ENCODE peak calls at places on chromosome 21, in six cellular contexts. R is upper lobe of left lung, Z is IMR-90, G is fibroblast of pulmonary artery, X is AG09319, O is HFFc6. E is an unnamed sample.

GRCh38 chr21:39127506-39127905 is 55.7 kb downstream of the PSMG1 start:
- DNase-seq in Z (no peak), O (no peak), G (no peak), R (no peak), X (no peak), E (no peak)

GRCh38 chr21:32888971-32889370 is 117.4 kb upstream of the PAXBP1 start:
- DNase-seq in R (no peak), O (peak), Z (no peak), G (no peak), X (no peak), E (no peak)

GRCh38 chr21:15659768-15660423 is 69.9 kb upstream of the USP25 start:
- DNase-seq in G (no peak), Z (no peak), R (no peak), X (no peak), O (peak), E (no peak)

GRCh38 chr21:27796106-27796505 is 829.2 kb upstream of the ADAMTS5 start:
- DNase-seq in R (no peak), O (no peak), Z (peak), X (peak), G (peak), E (no peak)

GRCh38 chr21:29114765-29115164 is 15.7 kb upstream of the MAP3K7CL start:
- DNase-seq in G (peak), R (no peak), Z (peak), O (peak), X (peak), E (no peak)

GRCh38 chr21:32726742-32727477 is 903 bp downstream of the SYNJ1 start:
- DNase-seq in G (peak), X (no peak), R (peak), Z (peak), O (no peak), E (no peak)

GRCh38 chr21:32457360-32457840 is 44.9 kb downstream of the EVA1C start:
- DNase-seq in O (no peak), Z (peak), R (peak), X (no peak), G (peak), E (no peak)

GRCh38 chr21:29215709-29216108 is 83.0 kb upstream of the BACH1 start:
- DNase-seq in X (no peak), Z (peak), O (no peak), G (no peak), R (no peak), E (no peak)

GRCh38 chr21:29382029-29382654 is 83.4 kb downstream of the BACH1 start:
- DNase-seq in G (peak), Z (peak), X (no peak), O (peak), R (no peak), E (no peak)

GRCh38 chr21:29182674-29183073 is 52.2 kb downstream of the MAP3K7CL start:
- DNase-seq in O (no peak), Z (peak), G (no peak), X (no peak), R (no peak), E (no peak)

GRCh38 chr21:26814374-26814773 is 30.8 kb downstream of the ADAMTS1 start:
- DNase-seq in R (no peak), G (peak), Z (peak), O (no peak), X (no peak), E (no peak)

GRCh38 chr21:37006521-37007291 is at the start of gene RIPPLY3:
- DNase-seq in O (no peak), R (no peak), G (peak), Z (no peak), X (no peak), E (no peak)

GRCh38 chr21:32426592-32427051 is 14.1 kb downstream of the EVA1C start:
- DNase-seq in X (no peak), R (no peak), O (no peak), Z (peak), G (peak), E (no peak)

GRCh38 chr21:36806103-36806502 is 107.2 kb downstream of the SIM2 start:
- DNase-seq in X (no peak), Z (peak), O (no peak), R (no peak), G (peak), E (no peak)

GRCh38 chr21:31164713-31165694 is 126.7 kb upstream of the KRTAP19-8 start:
- DNase-seq in O (no peak), R (no peak), Z (no peak), X (no peak), G (no peak), E (no peak)

GRCh38 chr21:37915516-37915915 is 741 bp downstream of the KCNJ6 start:
- DNase-seq in Z (no peak), O (no peak), G (no peak), R (no peak), X (no peak), E (no peak)

GRCh38 chr21:33116669-33117267 is 46.8 kb downstream of the OLIG1 start:
- DNase-seq in Z (no peak), X (no peak), G (no peak), R (no peak), O (no peak), E (no peak)

GRCh38 chr21:15446193-15446592 is 283.6 kb upstream of the USP25 start:
- DNase-seq in G (no peak), X (no peak), O (no peak), R (peak), Z (no peak), E (no peak)

GRCh38 chr21:33031562-33031961 is 5.8 kb downstream of the OLIG2 start:
- DNase-seq in Z (no peak), G (no peak), O (no peak), X (no peak), R (no peak), E (no peak)

GRCh38 chr21:16535100-16535418 is 805.3 kb downstream of the USP25 start:
- DNase-seq in O (peak), Z (peak), R (peak), G (peak), X (peak), E (no peak)

DNA sequence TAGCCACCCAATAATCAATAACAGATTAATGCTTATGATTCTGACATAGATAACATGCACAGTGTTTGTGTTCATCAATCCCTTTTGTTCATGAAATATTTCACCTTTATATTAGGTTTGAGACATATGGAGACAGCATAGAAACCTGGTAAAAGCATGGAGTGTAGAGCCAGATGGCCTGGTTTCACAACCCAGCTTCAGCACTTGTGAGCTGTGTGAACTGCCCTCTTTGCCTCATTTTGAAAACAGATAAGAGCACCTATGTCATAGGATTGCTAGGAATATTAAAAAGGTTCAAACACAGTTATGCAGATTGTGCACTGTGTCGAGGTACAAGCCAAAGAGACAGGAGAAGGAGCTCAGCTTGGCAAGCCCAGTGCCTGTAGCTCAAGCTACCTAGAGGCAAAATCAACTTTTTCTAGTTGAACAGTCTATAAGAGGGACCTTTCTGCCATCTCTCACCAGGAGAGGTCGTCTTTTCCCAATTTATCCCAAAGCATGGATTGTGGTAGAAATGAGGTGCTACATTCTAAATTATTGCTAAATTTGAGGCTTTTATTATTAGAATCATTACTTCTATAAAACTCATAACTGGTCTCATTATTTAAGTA is 5.0 kb downstream of the CHODL start:
- DNase-seq in O (no peak), Z (no peak), X (no peak), R (no peak), G (no peak), E (no peak)
- TF ChIP-seq CTCF in O (no peak), Z (no peak), X (no peak), R (no peak), G (no peak), E (no peak)

DNA sequence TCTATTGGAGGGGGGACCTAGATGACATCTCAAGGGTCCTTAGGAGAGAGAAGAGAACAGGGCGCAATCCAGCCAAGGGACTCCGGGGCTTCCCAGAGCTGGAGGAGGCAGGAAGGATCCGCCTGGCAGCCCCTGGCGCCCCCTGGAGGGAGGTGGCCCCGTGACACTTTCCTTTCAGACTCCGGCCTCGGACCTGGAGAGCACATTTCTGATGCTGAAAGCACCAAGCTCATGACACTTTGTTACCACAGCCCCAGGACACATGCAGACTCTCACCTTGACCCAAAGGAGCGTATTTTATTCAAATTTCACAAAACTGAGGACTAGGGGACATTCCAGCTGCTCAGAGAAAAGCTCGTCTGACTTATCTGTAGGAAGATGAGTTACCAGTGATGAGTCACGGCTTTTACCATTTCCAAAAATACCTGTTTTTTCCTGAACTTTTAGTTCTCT is 21.4 kb upstream of the POFUT2 start:
- DNase-seq in G (peak), X (no peak), Z (peak), R (peak), O (no peak), E (no peak)
- TF ChIP-seq CTCF in G (peak), X (peak), Z (peak), R (peak), O (peak), E (peak)

GRCh38 chr21:35437941-35438340 is 388.8 kb upstream of the RUNX1 start:
- DNase-seq in X (no peak), R (no peak), G (no peak), O (no peak), Z (no peak), E (no peak)

GRCh38 chr21:35438643-35439404 is 389.7 kb upstream of the RUNX1 start:
- DNase-seq in X (no peak), R (no peak), G (peak), Z (peak), O (no peak), E (no peak)

GRCh38 chr21:35441868-35442582 is 392.9 kb upstream of the RUNX1 start:
- DNase-seq in G (no peak), Z (no peak), O (no peak), X (no peak), R (no peak), E (no peak)

DNA sequence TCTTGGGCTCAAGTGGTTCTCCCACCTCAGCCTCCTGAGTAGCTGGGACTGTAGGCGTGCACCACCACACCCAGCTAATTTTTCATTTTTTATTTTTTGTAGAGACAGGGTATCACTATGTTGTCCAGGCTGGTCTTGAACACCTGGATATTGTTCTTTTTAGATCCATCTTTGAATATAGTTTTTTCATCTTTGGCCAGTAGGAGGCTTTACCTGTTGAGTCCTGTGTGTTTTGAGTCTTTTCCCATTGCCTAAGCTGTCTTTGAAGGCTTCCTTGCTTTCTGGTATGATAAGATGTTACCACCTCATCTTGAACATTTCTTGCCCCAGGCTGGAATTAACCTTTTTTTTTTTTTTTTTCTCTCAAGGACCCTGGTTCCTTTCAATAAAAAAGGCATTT is 387.8 kb upstream of the RUNX1 start:
- DNase-seq in R (no peak), G (no peak), O (no peak), Z (no peak), X (no peak), E (no peak)
- TF ChIP-seq CTCF in R (no peak), G (no peak), O (peak), Z (no peak), X (no peak), E (peak)

DNA sequence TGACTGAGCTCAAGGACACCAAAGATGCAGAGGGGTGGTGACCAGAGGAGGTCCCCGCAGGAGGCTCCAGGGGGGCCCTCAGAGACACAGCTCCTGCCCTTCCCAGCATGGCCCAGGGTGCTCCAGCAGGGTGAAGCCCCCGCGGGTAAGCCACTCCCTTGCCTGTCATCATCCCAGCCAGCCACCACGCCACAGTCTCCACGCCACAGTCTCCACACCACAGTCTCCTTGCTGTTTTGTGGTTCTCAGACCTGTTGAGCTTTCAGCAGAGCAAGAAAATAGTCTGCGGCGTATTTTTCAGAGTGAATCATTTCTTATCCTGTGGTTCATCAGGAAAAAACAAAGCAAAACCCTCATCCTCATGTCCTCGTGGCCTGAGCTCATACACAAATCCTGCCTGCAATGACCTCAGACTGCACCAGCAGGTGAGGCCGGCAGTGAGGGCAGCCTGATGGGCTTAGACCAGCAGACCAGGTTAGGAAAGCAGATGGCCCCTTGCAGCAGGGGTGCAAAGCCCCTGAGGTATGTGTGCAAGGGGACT is 25.7 kb upstream of the ABCG1 start:
- DNase-seq in Z (no peak), R (no peak), X (no peak), G (peak), O (no peak), E (no peak)
- TF ChIP-seq CTCF in Z (no peak), R (no peak), X (no peak), G (no peak), O (no peak), E (no peak)

E was measured in CD14-positive monocyte.